ENCODE peak calls at places on chromosomes 11 and 22, in four cellular contexts. K is gastrocnemius medialis, B is GM20000, V is pancreas. N is an unnamed sample.

GRCh38 chr22:37172266-37173245 is 15.5 kb downstream of the C1QTNF6 start:
- DNase-seq in V (peak; percentile 18), B (no peak), K (no peak), N (peak; percentile 21)

GRCh38 chr11:78742430-78742829 is 167.8 kb upstream of the NARS2 start:
- DNase-seq in B (no peak), K (peak; percentile 32), V (peak; percentile 89), N (no peak)

GRCh38 chr22:44437493-44438015 is 60.5 kb downstream of the RTL6 start:
- DNase-seq in B (no peak), K (no peak), V (no peak), N (no peak)

GRCh38 chr22:40194656-40195055 is 16.9 kb downstream of the TNRC6B start:
- DNase-seq in B (no peak), V (no peak), K (no peak), N (no peak)

GRCh38 chr11:86218125-86219081 is 26.1 kb upstream of the EED start:
- DNase-seq in V (no peak), K (peak; percentile 37), B (peak; percentile 54), N (peak; percentile 52)

GRCh38 chr11:83864412-83865057 is 578.4 kb upstream of the CCDC90B start:
- DNase-seq in B (no peak), K (no peak), V (no peak), N (no peak)

GRCh38 chr11:18749681-18750319 is 23.8 kb upstream of the IGSF22 start:
- DNase-seq in B (no peak), V (no peak), K (no peak), N (no peak)

GRCh38 chr22:37032134-37032534 is 12.6 kb downstream of the MPST start:
- DNase-seq in V (no peak), B (no peak), K (no peak), N (no peak)

GRCh38 chr11:2204361-2205213 is 33.0 kb upstream of the TH start:
- DNase-seq in K (no peak), B (no peak), V (peak; percentile 60), N (peak; percentile 23)

GRCh38 chr11:99534812-99535211 is 514.1 kb downstream of the CNTN5 start:
- DNase-seq in V (no peak), K (no peak), B (no peak), N (no peak)

GRCh38 chr11:27296406-27296994 is 66.5 kb downstream of the CCDC34 start:
- DNase-seq in B (peak; percentile 39), K (no peak), V (no peak), N (no peak)

GRCh38 chr22:19807914-19808872 is 46.5 kb downstream of the GNB1L start:
- DNase-seq in B (no peak), K (no peak), V (peak; percentile 48), N (peak; percentile 33)

GRCh38 chr22:49954354-49954753 is 6.2 kb upstream of the PIM3 start:
- DNase-seq in V (peak; percentile 94), K (peak; percentile 83), B (no peak), N (no peak)

GRCh38 chr11:69934861-69935494 is 115.8 kb upstream of the FGF3 start:
- DNase-seq in B (no peak), K (no peak), V (peak; percentile 31), N (peak; percentile 26)

GRCh38 chr22:41933411-41934177 is 7.0 kb upstream of the TNFRSF13C start:
- DNase-seq in V (no peak), B (no peak), K (no peak), N (no peak)

GRCh38 chr22:44783091-44783490 is 30.7 kb downstream of the ARHGAP8 start:
- DNase-seq in K (no peak), V (no peak), B (no peak), N (no peak)

GRCh38 chr11:2202900-2203439 is 31.4 kb upstream of the TH start:
- DNase-seq in V (peak; percentile 55), K (no peak), B (no peak), N (peak; percentile 32)

GRCh38 chr22:47658182-47658581 is 895.7 kb downstream of the TBC1D22A start:
- DNase-seq in B (no peak), V (no peak), K (no peak), N (no peak)

GRCh38 chr22:41687901-41688364 is 734 bp downstream of the SNU13 start:
- DNase-seq in K (no peak), B (no peak), V (peak; percentile 67), N (no peak)

GRCh38 chr11:125465254-125465653 is 30.8 kb downstream of the FEZ1 start:
- DNase-seq in V (no peak), B (no peak), K (no peak), N (no peak)

GRCh38 chr11:63670077-63670737 is 969 bp downstream of the ATL3 start:
- DNase-seq in B (peak; percentile 34), K (no peak), V (no peak), N (no peak)

GRCh38 chr11:765025-765801 is 12.1 kb downstream of the GATD1 start:
- DNase-seq in K (no peak), B (peak; percentile 81), V (peak; percentile 84), N (peak; percentile 74)

GRCh38 chr22:39148727-39149535 is 3.5 kb downstream of the CBX7 start:
- DNase-seq in V (peak; percentile 64), K (no peak), B (peak; percentile 91), N (no peak)

GRCh38 chr22:19577422-19577966 is 53.3 kb upstream of the CLDN5 start:
- DNase-seq in B (no peak), K (no peak), V (no peak), N (no peak)

GRCh38 chr22:17087176-17088131 is 2.7 kb downstream of the IL17RA start:
- DNase-seq in V (no peak), K (no peak), B (peak; percentile 51), N (no peak)

GRCh38 chr11:117217685-117218084 is 14.2 kb downstream of the PCSK7 start:
- DNase-seq in B (no peak), K (no peak), V (no peak), N (no peak)

GRCh38 chr11:17822021-17822781 is 87.6 kb downstream of the KCNC1 start:
- DNase-seq in B (no peak), V (no peak), K (no peak), N (no peak)

GRCh38 chr11:44595964-44596381 is 30.5 kb downstream of the CD82 start:
- DNase-seq in B (no peak), V (no peak), K (peak; percentile 27), N (no peak)

GRCh38 chr11:12005476-12005875 is 3.0 kb downstream of the DKK3 start:
- DNase-seq in K (no peak), V (no peak), B (no peak), N (no peak)

GRCh38 chr11:22798890-22799289 is 30.7 kb downstream of the SVIP start:
- DNase-seq in B (no peak), V (no peak), K (no peak), N (no peak)

GRCh38 chr11:13008625-13009475 is at the start of gene RASSF10:
- DNase-seq in B (peak; percentile 12), K (no peak), V (peak; percentile 48), N (no peak)

GRCh38 chr11:617912-618682 is 2.3 kb upstream of the IRF7 start:
- DNase-seq in B (no peak), K (no peak), V (peak; percentile 58), N (no peak)

GRCh38 chr22:28817919-28818859 is 17.8 kb upstream of the XBP1 start:
- DNase-seq in V (peak; percentile 84), K (no peak), B (no peak), N (no peak)

GRCh38 chr11:71198141-71198822 is 54.1 kb downstream of the SHANK2 start:
- DNase-seq in B (no peak), K (no peak), V (no peak), N (no peak)

GRCh38 chr11:19978668-19979518 is 181.4 kb downstream of the DBX1 start:
- DNase-seq in K (no peak), B (peak; percentile 23), V (no peak), N (no peak)

GRCh38 chr11:42806191-42806590 is 505.6 kb upstream of the API5 start:
- DNase-seq in B (no peak), K (no peak), V (no peak), N (no peak)

GRCh38 chr11:97202613-97203292 is 812.9 kb downstream of the JRKL start:
- DNase-seq in K (no peak), B (no peak), V (no peak), N (no peak)

GRCh38 chr11:6900327-6900999 is 8.2 kb upstream of the OR2D2 start:
- DNase-seq in K (no peak), V (no peak), B (no peak), N (no peak)
- TF ChIP-seq CTCF in K (no peak), V (no peak), B (no peak), N (no peak)

GRCh38 chr11:131748146-131749050 is 378.0 kb downstream of the NTM start:
- DNase-seq in K (peak; percentile 5), V (no peak), B (peak; percentile 57), N (no peak)
- TF ChIP-seq CTCF in K (no peak), V (peak; percentile 75), B (peak; percentile 75), N (peak; percentile 80)

GRCh38 chr11:113874920-113875413 is 405 bp downstream of the USP28 start:
- DNase-seq in K (peak; percentile 14), B (no peak), V (no peak), N (no peak)
- TF ChIP-seq CTCF in K (peak; percentile 13), B (no peak), V (no peak), N (no peak)

DNA sequence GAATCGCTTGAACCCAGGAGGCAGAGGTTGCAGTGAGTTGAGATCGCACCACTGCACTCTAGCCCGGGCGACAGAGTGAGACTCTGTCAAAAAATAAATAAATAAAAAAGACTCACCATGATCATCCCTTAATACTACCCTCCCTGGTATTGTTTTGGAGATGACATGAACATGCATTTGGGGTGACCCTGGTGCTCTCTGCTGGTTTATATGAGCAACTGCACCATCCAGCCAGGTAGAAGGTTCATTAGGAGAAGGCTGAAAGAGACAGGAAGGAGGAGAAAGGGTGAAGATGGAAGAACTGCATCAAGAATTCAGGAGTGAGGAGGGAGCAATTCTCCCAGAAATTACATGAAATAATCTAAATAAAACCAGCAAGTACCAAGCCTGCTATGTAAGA is 37.8 kb downstream of the SLC5A1 start:
- DNase-seq in K (no peak), B (peak; percentile 65), V (no peak), N (no peak)
- TF ChIP-seq CTCF in K (peak; percentile 75), B (peak; percentile 22), V (peak; percentile 35), N (peak; percentile 57)

GRCh38 chr11:65744699-65745042 is 24.1 kb upstream of the RNASEH2C start:
- DNase-seq in V (no peak), K (no peak), B (no peak), N (no peak)
- TF ChIP-seq CTCF in V (no peak), K (no peak), B (no peak), N (peak; percentile 59)